ENCODE peak calls at places on chromosomes 2 and 18, in six cellular contexts. I is GOT3; A is activated T-helper 1 cell treated with anti-CD3 and anti-CD28 coated beads, Interleukin-2, amount 50 U/mL, for 16 hours; B is DMS153; F is choroid plexus epithelial cell; Z is GM19239. W is an unnamed sample.

GRCh38 chr2:81196933-81197628 is 892.5 kb upstream of the LRRTM1 start:
- DNase-seq in I (no peak), A (no peak), B (no peak), F (no peak), Z (no peak), W (no peak)

GRCh38 chr18:26386002-26386401 is 159.8 kb downstream of the TAF4B start:
- DNase-seq in I (no peak), A (no peak), B (peak; percentile 1), F (peak; percentile 96), Z (no peak), W (no peak)

GRCh38 chr2:233676046-233676445 is 4.3 kb downstream of the UGT1A9 start:
- DNase-seq in I (no peak), A (no peak), B (no peak), F (peak; percentile 60), Z (no peak), W (no peak)

GRCh38 chr2:46082531-46083485 is 214.4 kb upstream of the EPAS1 start:
- DNase-seq in I (no peak), A (no peak), B (no peak), F (peak; percentile 98), Z (no peak), W (no peak)

GRCh38 chr2:63729362-63729761 is 112.3 kb upstream of the UGP2 start:
- DNase-seq in I (no peak), A (no peak), B (no peak), F (no peak), Z (no peak), W (no peak)

GRCh38 chr18:34222396-34223163 is 2.1 kb downstream of the NOL4 start:
- DNase-seq in I (no peak), A (no peak), B (peak; percentile 58), F (peak; percentile 1), Z (no peak), W (no peak)

GRCh38 chr2:110747522-110748488 is 15.4 kb downstream of the ACOXL start:
- DNase-seq in I (no peak), A (no peak), B (no peak), F (no peak), Z (no peak), W (no peak)

GRCh38 chr2:168961450-168962229 is 60.5 kb downstream of the G6PC2 start:
- DNase-seq in I (no peak), A (no peak), B (peak; percentile 52), F (peak; percentile 92), Z (peak; percentile 29), W (no peak)

GRCh38 chr2:73907840-73908452 is 15.1 kb downstream of the ACTG2 start:
- DNase-seq in I (no peak), A (peak; percentile 23), B (peak; percentile 94), F (peak; percentile 93), Z (peak; percentile 42), W (no peak)

GRCh38 chr2:128369126-128369555 is 50.5 kb upstream of the HS6ST1 start:
- DNase-seq in I (no peak), A (no peak), B (no peak), F (peak; percentile 39), Z (no peak), W (no peak)

GRCh38 chr2:204842731-204843490 is 297.6 kb downstream of the PARD3B start:
- DNase-seq in I (peak; percentile 14), A (no peak), B (no peak), F (peak; percentile 97), Z (no peak), W (no peak)

GRCh38 chr18:36265035-36265434 is 32.5 kb upstream of the FHOD3 start:
- DNase-seq in I (no peak), A (no peak), B (no peak), F (peak; percentile 56), Z (no peak), W (no peak)

GRCh38 chr2:11569636-11570035 is 35.8 kb downstream of the GREB1 start:
- DNase-seq in I (no peak), A (no peak), B (no peak), F (no peak), Z (no peak), W (no peak)

GRCh38 chr2:148351439-148352143 is 293.0 kb upstream of the EPC2 start:
- DNase-seq in I (no peak), A (no peak), B (no peak), F (no peak), Z (no peak), W (no peak)

GRCh38 chr2:168025487-168026203 is 221.8 kb downstream of the STK39 start:
- DNase-seq in I (no peak), A (no peak), B (no peak), F (no peak), Z (no peak), W (no peak)

GRCh38 chr2:200135082-200135481 is 171.4 kb upstream of the SPATS2L start:
- DNase-seq in I (no peak), A (no peak), B (no peak), F (no peak), Z (no peak), W (no peak)

GRCh38 chr2:171864357-171864985 is 29.6 kb downstream of the SLC25A12 start:
- DNase-seq in I (no peak), A (no peak), B (no peak), F (no peak), Z (no peak), W (no peak)

GRCh38 chr18:9771261-9771976 is 63.3 kb downstream of the RAB31 start:
- DNase-seq in I (no peak), A (peak; percentile 27), B (peak; percentile 16), F (peak; percentile 65), Z (peak; percentile 61), W (peak; percentile 37)

GRCh38 chr18:2589345-2590060 is 18.1 kb downstream of the NDC80 start:
- DNase-seq in I (no peak), A (no peak), B (no peak), F (peak; percentile 25), Z (no peak), W (no peak)

GRCh38 chr2:240989451-240990265 is 8.8 kb upstream of the SNED1 start:
- DNase-seq in I (no peak), A (no peak), B (no peak), F (peak; percentile 38), Z (no peak), W (no peak)

GRCh38 chr2:186129767-186130581 is 356.1 kb upstream of the ZC3H15 start:
- DNase-seq in I (no peak), A (no peak), B (peak; percentile 70), F (peak; percentile 65), Z (no peak), W (no peak)

GRCh38 chr2:221822416-221822815 is 250.3 kb upstream of the EPHA4 start:
- DNase-seq in I (no peak), A (no peak), B (no peak), F (no peak), Z (no peak), W (no peak)

GRCh38 chr18:79571221-79572092 is 108.1 kb upstream of the CTDP1 start:
- DNase-seq in I (no peak), A (no peak), B (no peak), F (no peak), Z (no peak), W (no peak)

GRCh38 chr2:46550686-46551404 is 71.5 kb downstream of the TMEM247 start:
- DNase-seq in I (no peak), A (no peak), B (no peak), F (no peak), Z (no peak), W (no peak)

GRCh38 chr18:79543861-79544385 is 135.7 kb upstream of the CTDP1 start:
- DNase-seq in I (no peak), A (no peak), B (no peak), F (no peak), Z (no peak), W (no peak)